ENCODE peak calls at places on chromosomes 2 and 18, in nine cellular contexts. L, S, Z, K, N, M, W, V and B are unnamed samples.

GRCh38 chr2:162623888-162624287 is 214.7 kb downstream of the KCNH7 start:
- DNase-seq in L (no peak), S (no peak), Z (no peak), K (no peak), N (no peak), M (no peak), W (no peak), V (no peak), B (no peak)

GRCh38 chr2:229780856-229781773 is 66.8 kb upstream of the DNER start:
- DNase-seq in L (peak), S (no peak), Z (no peak), K (peak), N (no peak), M (no peak), W (peak), V (no peak), B (no peak)

GRCh38 chr2:178188466-178188865 is 5.8 kb upstream of the OSBPL6 start:
- DNase-seq in L (no peak), S (no peak), Z (no peak), K (no peak), N (no peak), M (no peak), W (no peak), V (no peak), B (no peak)

GRCh38 chr18:9701604-9702324 is 6.3 kb upstream of the RAB31 start:
- DNase-seq in L (no peak), S (no peak), Z (no peak), K (no peak), N (no peak), M (peak), W (no peak), V (no peak), B (no peak)

GRCh38 chr18:79965119-79965902 is 868 bp downstream of the HSBP1L1 start:
- DNase-seq in L (peak), S (peak), Z (peak), K (no peak), N (peak), M (peak), W (no peak), V (no peak), B (no peak)

GRCh38 chr2:55408098-55408882 is 11.4 kb downstream of the CCDC88A start:
- DNase-seq in L (no peak), S (no peak), Z (no peak), K (no peak), N (no peak), M (no peak), W (no peak), V (no peak), B (no peak)

GRCh38 chr2:164766931-164767330 is 74.7 kb downstream of the COBLL1 start:
- DNase-seq in L (no peak), S (no peak), Z (no peak), K (no peak), N (no peak), M (no peak), W (no peak), V (no peak), B (no peak)

GRCh38 chr2:94874277-94874997 is 3.2 kb downstream of the TEKT4 start:
- DNase-seq in L (peak), S (peak), Z (peak), K (no peak), N (peak), M (peak), W (peak), V (peak), B (peak)

GRCh38 chr2:216414772-216415319 is 2.6 kb downstream of the SMARCAL1 start:
- DNase-seq in L (no peak), S (no peak), Z (no peak), K (no peak), N (no peak), M (no peak), W (no peak), V (no peak), B (no peak)

GRCh38 chr2:5285891-5286290 is 406.3 kb upstream of the SOX11 start:
- DNase-seq in L (no peak), S (no peak), Z (no peak), K (no peak), N (no peak), M (no peak), W (no peak), V (no peak), B (no peak)

GRCh38 chr2:26251893-26252292 is 7.2 kb downstream of the HADHB start:
- DNase-seq in L (no peak), S (no peak), Z (peak), K (peak), N (no peak), M (no peak), W (no peak), V (no peak), B (no peak)